ENCODE peak calls at places on chromosome 3, in seven cellular contexts. W is GM12892; Z is activated effector memory CD4-positive, alpha-beta T cell treated with anti-CD3 and anti-CD28 coated beads, Interleukin-2, amount 50 U/mL, for 16 hours; A is astrocyte of the spinal cord; K is GM12865; F is amygdala; Y is stimulated activated CD4-positive, alpha-beta T cell treated with anti-CD3 and anti-CD28 coated beads, Interleukin-4, amount 100 ng/mL, for 24 hours. N is an unnamed sample.

GRCh38 chr3:124919756-124920155 is 14.8 kb downstream of the MUC13 start:
- DNase-seq in W (no peak), Z (no peak), A (no peak), K (no peak), F (no peak), Y (no peak), N (no peak)

GRCh38 chr3:50340404-50341329 is at the start of gene RASSF1:
- DNase-seq in W (peak), Z (peak), A (no peak), K (peak), F (no peak), Y (peak), N (peak)

GRCh38 chr3:45554001-45554691 is 40.4 kb upstream of the LIMD1 start:
- DNase-seq in W (no peak), Z (no peak), A (no peak), K (peak), F (no peak), Y (no peak), N (peak)

GRCh38 chr3:99753268-99753975 is 64.2 kb upstream of the CMSS1 start:
- DNase-seq in W (no peak), Z (no peak), A (peak), K (peak), F (peak), Y (peak), N (no peak)

GRCh38 chr3:87198774-87199173 is 28.3 kb upstream of the CHMP2B start:
- DNase-seq in W (no peak), Z (no peak), A (no peak), K (no peak), F (no peak), Y (no peak), N (no peak)

GRCh38 chr3:153163349-153164008 is 1.5 kb downstream of the RAP2B start:
- DNase-seq in W (no peak), Z (no peak), A (no peak), K (no peak), F (peak), Y (no peak), N (no peak)

GRCh38 chr3:43477600-43477999 is 144.2 kb downstream of the ANO10 start:
- DNase-seq in W (no peak), Z (peak), A (no peak), K (no peak), F (no peak), Y (peak), N (no peak)

GRCh38 chr3:194671511-194671899 is 486 bp downstream of the LSG1 start:
- DNase-seq in W (no peak), Z (no peak), A (peak), K (peak), F (no peak), Y (peak), N (no peak)

GRCh38 chr3:170531054-170531453 is 54.8 kb downstream of the SLC7A14 start:
- DNase-seq in W (no peak), Z (no peak), A (no peak), K (no peak), F (no peak), Y (no peak), N (no peak)

GRCh38 chr3:53082736-53083135 is 36.9 kb upstream of the SFMBT1 start:
- DNase-seq in W (no peak), Z (peak), A (no peak), K (no peak), F (no peak), Y (no peak), N (no peak)

GRCh38 chr3:43163895-43164493 is 58.1 kb upstream of the POMGNT2 start:
- DNase-seq in W (no peak), Z (no peak), A (no peak), K (no peak), F (no peak), Y (no peak), N (no peak)

GRCh38 chr3:120093119-120093922 is 926 bp downstream of the GSK3B start:
- DNase-seq in W (no peak), Z (peak), A (peak), K (peak), F (no peak), Y (peak), N (no peak)